ENCODE peak calls at places on chromosome 22, in seven cellular contexts. Z is OCI-LY7; A is H9; L is CD4-positive, alpha-beta T cell; U is body of pancreas; J is pancreas; N is MM.1S. G is an unnamed sample. For H3K9me3, the result is how much of the 10 kb centered on the place peaks cover.

GRCh38 chr22:26429458-26430238 is 588 bp downstream of the ASPHD2 start:
- DNase-seq in A (no peak), J (no peak), N (no peak), L (peak), Z (peak), U (no peak), G (no peak)

GRCh38 chr22:44314425-44315067 is 1.8 kb upstream of the SHISAL1 start:
- DNase-seq in U (no peak), A (no peak), Z (no peak), J (no peak), N (no peak), L (no peak), G (no peak)

GRCh38 chr22:43825651-43826050 is 13.5 kb upstream of the EFCAB6 start:
- DNase-seq in L (no peak), Z (no peak), A (peak), N (no peak), J (no peak), U (no peak), G (no peak)

GRCh38 chr22:36726007-36726380 is 22.4 kb upstream of the CACNG2 start:
- DNase-seq in N (no peak), U (no peak), L (no peak), J (no peak), Z (no peak), A (no peak), G (peak)

GRCh38 chr22:41976070-41976901 is 7.0 kb downstream of the SEPTIN3 start:
- DNase-seq in L (peak), N (peak), A (no peak), Z (no peak), J (no peak), U (peak), G (no peak)

GRCh38 chr22:43891360-43892182 is at the start of gene PNPLA5:
- DNase-seq in U (no peak), N (no peak), Z (no peak), A (peak), J (no peak), L (no peak), G (no peak)

GRCh38 chr22:24105018-24105360 is 76.3 kb upstream of the SUSD2 start:
- DNase-seq in L (no peak), U (no peak), A (no peak), N (no peak), J (no peak), Z (no peak), G (peak)

GRCh38 chr22:42635531-42635930 is 4.9 kb downstream of the ATP5MGL start:
- DNase-seq in U (no peak), J (no peak), N (no peak), L (no peak), A (no peak), Z (no peak), G (peak)

GRCh38 chr22:44256085-44256484 is 56.7 kb downstream of the SHISAL1 start:
- DNase-seq in Z (no peak), A (peak), N (no peak), L (no peak), U (no peak), J (no peak), G (peak)

GRCh38 chr22:44638966-44639739 is 62.9 kb upstream of the PRR5 start:
- DNase-seq in N (no peak), J (no peak), A (no peak), Z (no peak), L (no peak), U (no peak), G (peak)

GRCh38 chr22:43168416-43169309 is 17.3 kb downstream of the TSPO start:
- DNase-seq in N (no peak), L (no peak), A (no peak), U (no peak), J (no peak), Z (no peak), G (no peak)

GRCh38 chr22:37203354-37204044 is 8.8 kb downstream of the SSTR3 start:
- DNase-seq in Z (no peak), J (no peak), U (no peak), A (no peak), N (no peak), L (no peak), G (peak)

GRCh38 chr22:38034278-38034882 is 22.8 kb upstream of the PICK1 start:
- DNase-seq in J (peak), U (peak), N (no peak), L (no peak), A (peak), Z (no peak), G (peak)

GRCh38 chr22:38240734-38241252 is 32.0 kb downstream of the TMEM184B start:
- DNase-seq in Z (no peak), N (no peak), A (peak), U (no peak), L (no peak), J (peak), G (no peak)

GRCh38 chr22:50537765-50538164 is 7.9 kb upstream of the KLHDC7B start:
- DNase-seq in N (no peak), J (no peak), U (no peak), Z (no peak), A (no peak), L (no peak), G (no peak)

GRCh38 chr22:45061332-45061731 is 51.5 kb upstream of the PHF21B start:
- DNase-seq in L (no peak), Z (no peak), N (no peak), J (no peak), A (no peak), U (no peak), G (no peak)

GRCh38 chr22:23632178-23632577 is at the start of gene DRICH1:
- DNase-seq in Z (no peak), N (no peak), J (no peak), U (no peak), L (no peak), A (no peak), G (no peak)

GRCh38 chr22:26587991-26588613 is 1.8 kb downstream of the TPST2 start:
- DNase-seq in N (no peak), U (no peak), J (no peak), A (no peak), Z (no peak), L (no peak), G (no peak)

GRCh38 chr22:43134553-43134952 is 8.6 kb downstream of the MCAT start:
- DNase-seq in A (no peak), L (no peak), N (no peak), J (no peak), U (no peak), Z (no peak), G (no peak)

GRCh38 chr22:24157783-24158170 is 23.5 kb upstream of the SUSD2 start:
- DNase-seq in L (no peak), U (no peak), N (no peak), A (no peak), J (no peak), Z (no peak), G (no peak)

GRCh38 chr22:37566903-37567798 is 6.9 kb downstream of the CDC42EP1 start:
- DNase-seq in Z (peak), A (peak), L (peak), N (peak), J (peak), U (peak), G (peak)

GRCh38 chr22:35598396-35598710 is 18.8 kb downstream of the MB start:
- DNase-seq in A (no peak), J (no peak), U (no peak), Z (no peak), N (no peak), L (no peak), G (no peak)

GRCh38 chr22:35380013-35380412 is 883 bp upstream of the HMOX1 start:
- DNase-seq in Z (no peak), A (no peak), U (no peak), L (no peak), N (no peak), J (no peak), G (no peak)

GRCh38 chr22:37180531-37181231 is 7.4 kb downstream of the C1QTNF6 start:
- DNase-seq in J (no peak), Z (no peak), U (no peak), N (no peak), A (no peak), L (no peak), G (peak)

GRCh38 chr22:50314455-50315288 is 7.2 kb upstream of the PLXNB2 start:
- DNase-seq in U (no peak), A (peak), N (peak), J (peak), L (peak), Z (peak), G (no peak)

GRCh38 chr22:17566776-17567175 is 3.5 kb downstream of the SLC25A18 start:
- DNase-seq in L (no peak), A (no peak), U (no peak), J (no peak), Z (no peak), N (no peak), G (no peak)

GRCh38 chr22:46370584-46371373 is 35.3 kb downstream of the TRMU start:
- DNase-seq in J (no peak), N (peak), L (peak), Z (no peak), U (no peak), A (no peak), G (no peak)

GRCh38 chr22:44373234-44373633 is 60.5 kb upstream of the SHISAL1 start:
- DNase-seq in L (no peak), A (no peak), N (no peak), J (no peak), U (no peak), Z (no peak), G (peak)

GRCh38 chr22:44085743-44086741 is 61.9 kb downstream of the PARVB start:
- DNase-seq in N (peak), Z (peak), L (no peak), J (peak), U (peak), A (peak), G (peak)

GRCh38 chr22:42332089-42332488 is 61.6 kb upstream of the TCF20 start:
- DNase-seq in J (no peak), L (no peak), N (no peak), Z (no peak), U (no peak), A (no peak), G (no peak)

GRCh38 chr22:36885474-36885873 is 24.7 kb downstream of the NCF4 start:
- DNase-seq in A (peak), U (no peak), Z (no peak), J (no peak), L (no peak), N (no peak), G (no peak)

GRCh38 chr22:26894766-26895485 is 237.5 kb downstream of the MIAT start:
- DNase-seq in Z (no peak), J (peak), A (no peak), L (no peak), U (no peak), N (no peak), G (no peak)

GRCh38 chr22:44448271-44448780 is 49.7 kb downstream of the RTL6 start:
- DNase-seq in L (no peak), N (no peak), Z (no peak), J (no peak), A (no peak), U (peak), G (peak)

GRCh38 chr22:23144926-23145906 is at the start of gene RAB36:
- DNase-seq in L (peak), J (peak), U (peak), A (peak), Z (peak), N (peak), G (peak)

GRCh38 chr22:23119492-23120414 is 22.0 kb downstream of the RSPH14 start:
- DNase-seq in A (no peak), N (no peak), U (no peak), L (peak), Z (no peak), J (no peak), G (no peak)

GRCh38 chr22:23831261-23831660 is 7.5 kb downstream of the DERL3 start:
- DNase-seq in J (no peak), L (no peak), N (no peak), Z (no peak), A (no peak), U (no peak), G (peak)

GRCh38 chr22:22009661-22010060 is 27.1 kb upstream of the TOP3B start:
- DNase-seq in U (no peak), A (no peak), N (no peak), J (no peak), Z (no peak), L (no peak), G (no peak)

GRCh38 chr22:29319072-29319471 is 3.6 kb upstream of the RASL10A start:
- DNase-seq in A (no peak), L (no peak), Z (no peak), J (no peak), U (no peak), N (no peak), G (no peak)

GRCh38 chr22:29325356-29325755 is 9.9 kb upstream of the RASL10A start:
- DNase-seq in A (no peak), Z (no peak), U (no peak), J (no peak), N (no peak), L (no peak), G (no peak)

GRCh38 chr22:29315286-29316195 is at the start of gene RASL10A:
- DNase-seq in U (no peak), N (no peak), A (no peak), L (no peak), Z (no peak), J (no peak), G (no peak)

GRCh38 chr22:29316429-29316828 is 932 bp upstream of the RASL10A start:
- DNase-seq in Z (no peak), J (no peak), N (no peak), U (no peak), A (no peak), L (no peak), G (no peak)

DNA sequence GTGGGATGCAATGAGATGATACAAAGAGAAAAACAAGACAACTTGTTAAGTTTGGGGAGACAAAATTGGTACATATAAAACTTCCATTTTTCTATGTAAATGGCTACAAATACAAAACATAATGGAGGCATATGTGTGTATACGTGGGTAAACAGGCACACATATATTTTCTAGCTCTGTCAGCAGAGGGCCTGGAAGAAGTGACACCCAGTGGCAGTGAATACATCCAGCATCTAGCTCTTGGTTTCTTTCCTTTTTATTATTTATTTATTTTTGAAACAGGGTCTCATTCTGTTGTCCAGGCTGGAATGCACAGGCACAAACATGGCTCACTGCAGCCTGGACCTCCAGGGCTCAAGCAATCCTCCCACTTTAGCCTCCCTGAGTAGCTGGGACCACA is 5.0 kb upstream of the RASL10A start:
- DNase-seq in U (no peak), A (no peak), Z (no peak), N (no peak), L (no peak), J (no peak), G (no peak)
- TF ChIP-seq CTCF in U (no peak), A (peak), Z (peak), N (no peak), L (no peak), J (no peak), G (no peak)

GRCh38 chr22:31399211-31400022 is at the start of gene DRG1:
- DNase-seq in U (peak), A (peak), L (peak), Z (peak), J (peak), N (peak), G (peak)

GRCh38 chr22:31394326-31394725 is 5.1 kb upstream of the DRG1 start:
- DNase-seq in J (no peak), N (no peak), Z (no peak), L (no peak), U (no peak), A (no peak), G (no peak)

GRCh38 chr22:31400023-31400397 is 606 bp downstream of the DRG1 start:
- DNase-seq in N (no peak), J (no peak), A (no peak), Z (no peak), U (no peak), L (no peak), G (no peak)
- H3K9me3 ChIP-seq in N (under half), J (under half), A (under half), Z (under half), U (under half), L (under half), G (under half)

DNA sequence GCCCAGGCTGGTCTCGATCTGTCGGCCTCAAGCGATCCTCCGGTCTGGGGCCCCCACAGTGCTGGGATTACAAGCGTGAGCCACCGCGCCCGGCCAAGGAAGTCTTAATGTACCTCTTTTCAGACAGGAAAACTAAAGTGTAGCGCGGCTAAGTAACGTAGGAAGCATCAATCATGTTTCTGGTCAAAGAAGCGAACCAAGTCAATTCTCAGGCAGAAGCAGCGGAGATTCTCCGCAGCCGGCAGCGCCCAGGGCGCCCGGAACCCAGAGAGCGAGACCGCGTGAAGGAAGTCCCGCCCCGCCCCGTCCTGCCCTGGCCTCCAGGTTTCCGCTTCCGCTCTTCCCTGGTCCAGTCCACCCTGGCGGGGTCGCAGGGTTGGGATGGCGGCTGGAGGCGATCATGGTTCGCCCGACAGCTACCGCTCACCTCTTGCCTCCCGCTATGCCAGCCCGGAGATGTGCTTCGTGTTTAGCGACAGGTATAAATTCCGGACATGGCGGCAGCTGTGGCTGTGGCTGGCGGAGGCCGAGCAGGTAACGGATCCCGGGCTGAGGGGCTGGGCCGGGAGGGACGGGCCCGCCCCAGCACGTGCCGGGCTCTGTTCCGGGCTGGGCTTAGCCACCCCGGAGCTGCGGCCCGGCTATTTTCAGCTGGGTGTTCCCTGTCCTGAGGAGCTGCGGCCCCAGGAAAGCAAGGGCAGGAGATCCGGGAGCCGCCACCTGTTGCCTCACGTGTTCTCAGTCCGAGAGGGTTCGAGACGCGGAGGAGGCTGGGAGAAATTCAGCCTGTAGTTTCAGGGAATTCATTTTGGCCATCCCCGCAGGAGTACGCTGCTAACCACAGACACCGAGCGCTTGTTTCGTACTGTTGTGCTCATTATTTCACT is at the start of gene ADSL:
- DNase-seq in A (peak), J (peak), Z (peak), L (peak), N (peak), U (peak), G (peak)
- TF ChIP-seq CTCF in A (no peak), J (no peak), Z (no peak), L (no peak), N (no peak), U (no peak), G (no peak)

GRCh38 chr22:47434336-47435203 is 672.1 kb downstream of the TBC1D22A start:
- DNase-seq in J (no peak), L (no peak), Z (no peak), U (no peak), N (no peak), A (no peak), G (peak)

GRCh38 chr22:47433627-47434026 is 671.2 kb downstream of the TBC1D22A start:
- DNase-seq in L (no peak), U (no peak), J (no peak), A (no peak), Z (no peak), N (no peak), G (no peak)

GRCh38 chr22:47435826-47436225 is 673.4 kb downstream of the TBC1D22A start:
- DNase-seq in L (no peak), J (no peak), Z (no peak), A (no peak), N (no peak), U (no peak), G (no peak)

GRCh38 chr22:47437110-47437509 is 674.7 kb downstream of the TBC1D22A start:
- DNase-seq in N (no peak), Z (peak), J (no peak), A (no peak), U (no peak), L (no peak), G (no peak)

DNA sequence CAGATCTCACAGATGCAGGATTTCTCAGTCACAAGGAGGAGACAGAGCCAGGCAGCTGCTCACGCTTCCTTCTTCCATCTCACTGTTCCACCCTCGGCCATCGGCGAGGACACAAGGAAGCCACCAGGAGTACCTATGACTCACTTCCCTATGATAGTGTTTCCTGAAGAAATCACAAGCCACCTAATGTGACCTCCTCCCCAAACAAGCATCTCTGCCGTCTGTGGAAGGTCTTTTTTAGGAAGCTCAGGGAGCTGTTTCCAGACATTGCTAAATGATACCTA is 672.7 kb downstream of the TBC1D22A start:
- DNase-seq in L (no peak), U (no peak), N (no peak), J (no peak), A (no peak), Z (no peak), G (no peak)
- H3K9me3 ChIP-seq in L (under half), U (under half), N (under half), J (under half), A (half or more), Z (under half), G (under half)

DNA sequence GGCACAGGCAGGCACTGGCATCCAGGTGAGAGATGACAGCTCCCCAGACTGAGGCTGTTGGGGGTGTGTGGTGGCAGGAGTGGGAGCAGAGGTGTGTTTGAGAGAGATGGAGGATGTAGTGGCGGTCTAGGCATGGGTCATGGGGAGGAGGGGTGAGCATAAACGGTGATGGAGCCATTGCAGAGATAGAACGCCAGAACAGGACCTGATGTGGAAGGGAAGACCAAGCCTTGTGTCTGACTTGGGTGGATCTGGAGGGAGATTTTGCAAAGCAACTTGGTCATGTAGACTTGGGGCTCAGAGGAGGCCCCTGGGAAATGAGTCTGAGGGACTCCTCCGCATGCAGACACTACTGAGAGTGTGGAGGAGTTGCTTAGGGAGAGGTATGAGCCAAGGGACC is 50.0 kb upstream of the CLDN5 start:
- DNase-seq in U (no peak), L (no peak), N (no peak), A (no peak), J (no peak), Z (no peak), G (no peak)
- TF ChIP-seq CTCF in U (no peak), L (no peak), N (no peak), A (no peak), J (no peak), Z (no peak), G (no peak)

GRCh38 chr22:48981671-48982070 is 846.0 kb downstream of the BRD1 start:
- DNase-seq in Z (no peak), L (no peak), U (no peak), J (no peak), N (no peak), A (peak), G (no peak)
- H3K9me3 ChIP-seq in Z (under half), L (under half), U (under half), J (under half), N (under half), A (under half), G (under half)